ENCODE peak calls at places on chromosomes 13 and 19, in seven cellular contexts. H is colonic mucosa, E is body of pancreas, O is cardiac muscle cell, V is AG04450, G is left ventricle myocardium inferior, X is OCI-LY7. R is an unnamed sample.
A peak's percentile ranks its signal among the peaks of the same experiment; 100 is the strongest.

GRCh38 chr19:55493052-55493649 is 4.9 kb downstream of the SSC5D start:
- DNase-seq in X (no peak), E (no peak), V (no peak), O (peak; percentile 62), H (no peak), G (no peak), R (no peak)

GRCh38 chr13:74466015-74466414 is 331.8 kb upstream of the KLF12 start:
- DNase-seq in E (no peak), X (no peak), O (no peak), V (no peak), H (no peak), G (no peak), R (no peak)

GRCh38 chr13:50805805-50806204 is 37.7 kb downstream of the DLEU7 start:
- DNase-seq in X (peak; percentile 41), O (peak; percentile 34), H (no peak), E (no peak), V (no peak), G (no peak), R (no peak)

GRCh38 chr13:112619730-112620639 is 32.0 kb upstream of the TUBGCP3 start:
- DNase-seq in H (no peak), V (no peak), E (no peak), X (peak; percentile 9), O (peak; percentile 12), G (peak; percentile 38), R (no peak)

GRCh38 chr13:34161829-34162544 is 344.0 kb downstream of the RFC3 start:
- DNase-seq in H (no peak), O (peak; percentile 77), V (peak; percentile 43), E (no peak), G (no peak), X (no peak), R (peak; percentile 42)

GRCh38 chr19:18291590-18292459 is 10.4 kb upstream of the JUND start:
- DNase-seq in O (peak; percentile 93), G (peak; percentile 86), H (peak; percentile 88), E (peak; percentile 80), V (no peak), X (peak; percentile 81), R (peak; percentile 72)

GRCh38 chr13:99045396-99045795 is 67.5 kb upstream of the DOCK9 start:
- DNase-seq in O (no peak), G (no peak), H (no peak), V (no peak), E (no peak), X (no peak), R (no peak)

GRCh38 chr19:50311723-50312635 is 17.2 kb downstream of the KCNC3 start:
- DNase-seq in H (no peak), V (no peak), O (peak; percentile 38), X (no peak), E (no peak), G (no peak), R (no peak)

GRCh38 chr19:42472402-42473147 is 29.8 kb upstream of the CXCL17 start:
- DNase-seq in X (no peak), G (no peak), E (no peak), H (no peak), V (no peak), O (no peak), R (no peak)

GRCh38 chr13:32622827-32623226 is 36.6 kb downstream of the PDS5B start:
- DNase-seq in X (no peak), H (no peak), O (no peak), G (no peak), V (no peak), E (no peak), R (no peak)

GRCh38 chr13:97720881-97721280 is 232.6 kb upstream of the IPO5 start:
- DNase-seq in E (no peak), H (no peak), V (no peak), O (no peak), G (no peak), X (no peak), R (no peak)

GRCh38 chr13:37089495-37089894 is 16.0 kb downstream of the CSNK1A1L start:
- DNase-seq in G (no peak), X (no peak), O (no peak), E (no peak), V (no peak), H (no peak), R (no peak)

GRCh38 chr19:43316591-43317319 is 36.7 kb upstream of the CD177 start:
- DNase-seq in E (no peak), X (no peak), G (no peak), O (peak; percentile 15), V (no peak), H (peak; percentile 54), R (no peak)

GRCh38 chr19:4278460-4278901 is 585 bp upstream of the SHD start:
- DNase-seq in O (no peak), H (no peak), V (no peak), E (no peak), X (no peak), G (no peak), R (no peak)

GRCh38 chr19:34678421-34678820 is 943 bp downstream of the ZNF302 start:
- DNase-seq in G (no peak), V (no peak), O (no peak), E (no peak), H (no peak), X (no peak), R (no peak)

GRCh38 chr19:3121821-3122511 is 13.9 kb upstream of the GNA15 start:
- DNase-seq in G (no peak), O (no peak), X (no peak), H (no peak), E (no peak), V (no peak), R (no peak)

GRCh38 chr13:111383591-111384440 is 63.4 kb downstream of the TEX29 start:
- DNase-seq in H (no peak), E (no peak), G (no peak), V (no peak), X (no peak), O (no peak), R (no peak)

DNA sequence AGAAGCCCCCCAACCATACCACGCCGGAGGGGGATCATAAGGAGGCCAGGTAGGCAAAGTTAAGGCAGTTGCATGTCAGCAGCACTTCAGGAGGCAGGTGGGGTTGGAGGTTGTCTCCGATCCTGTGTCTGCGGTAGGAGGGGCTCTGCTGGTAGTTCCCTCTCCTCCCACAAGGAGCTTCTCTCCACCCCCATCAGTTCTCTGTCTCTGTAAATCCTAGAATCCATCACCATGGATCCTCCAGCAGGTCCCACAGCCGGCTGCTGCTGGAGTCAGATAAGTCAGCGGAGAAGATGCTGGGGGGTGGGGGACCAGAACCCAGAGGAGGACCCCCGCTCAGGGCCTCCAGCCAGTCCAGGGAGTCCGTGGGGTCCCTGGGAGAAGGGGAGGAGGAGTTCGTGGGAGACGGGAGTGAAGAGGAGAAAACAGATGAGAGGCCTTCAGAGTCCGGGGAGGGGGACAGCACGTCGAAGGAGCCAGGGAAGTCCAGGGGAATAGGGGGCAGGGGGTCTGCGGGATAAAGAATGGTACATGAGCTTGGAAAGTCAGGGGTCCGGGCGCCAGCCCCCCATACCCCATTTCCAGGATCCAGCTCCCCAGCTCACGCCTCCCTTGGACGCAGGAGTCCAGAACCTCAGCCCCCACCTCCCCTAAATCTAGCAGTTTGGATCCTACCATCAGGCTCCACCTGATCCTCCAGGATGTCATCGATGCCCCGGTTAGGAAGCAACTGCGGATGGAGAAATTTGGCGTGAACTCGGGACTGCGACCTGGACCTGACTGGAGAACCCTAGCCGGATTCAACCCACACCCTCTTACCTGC is 6.3 kb downstream of the MAMSTR start:
- DNase-seq in O (no peak), E (no peak), H (no peak), V (no peak), X (peak; percentile 30), G (no peak), R (peak; percentile 24)
- TF ChIP-seq CTCF in O (peak; percentile 38), E (no peak), H (no peak), V (peak; percentile 48), X (peak; percentile 36), G (peak; percentile 24), R (peak; percentile 59)

GRCh38 chr13:46612258-46612657 is 59.3 kb downstream of the LRCH1 start:
- DNase-seq in G (no peak), V (no peak), E (no peak), X (no peak), O (no peak), H (no peak), R (no peak)
- H3K27ac ChIP-seq in G (no peak overlapping the region), V (no peak overlapping the region), E (no peak overlapping the region), X (no peak overlapping the region), O (no peak overlapping the region), H (no peak overlapping the region), R (no peak overlapping the region)

GRCh38 chr13:79395881-79396280 is 10.2 kb downstream of the RBM26 start:
- DNase-seq in G (no peak), O (no peak), V (no peak), H (no peak), E (no peak), X (no peak), R (no peak)

GRCh38 chr13:79398169-79398568 is 7.9 kb downstream of the RBM26 start:
- DNase-seq in E (no peak), G (no peak), X (no peak), V (no peak), O (no peak), H (no peak), R (no peak)

GRCh38 chr13:79392882-79393563 is 13.0 kb downstream of the RBM26 start:
- DNase-seq in E (no peak), O (peak; percentile 50), H (no peak), X (no peak), V (no peak), G (no peak), R (peak; percentile 36)

GRCh38 chr13:79389031-79389430 is 17.0 kb downstream of the RBM26 start:
- DNase-seq in O (no peak), G (no peak), E (no peak), V (no peak), X (no peak), H (no peak), R (no peak)

DNA sequence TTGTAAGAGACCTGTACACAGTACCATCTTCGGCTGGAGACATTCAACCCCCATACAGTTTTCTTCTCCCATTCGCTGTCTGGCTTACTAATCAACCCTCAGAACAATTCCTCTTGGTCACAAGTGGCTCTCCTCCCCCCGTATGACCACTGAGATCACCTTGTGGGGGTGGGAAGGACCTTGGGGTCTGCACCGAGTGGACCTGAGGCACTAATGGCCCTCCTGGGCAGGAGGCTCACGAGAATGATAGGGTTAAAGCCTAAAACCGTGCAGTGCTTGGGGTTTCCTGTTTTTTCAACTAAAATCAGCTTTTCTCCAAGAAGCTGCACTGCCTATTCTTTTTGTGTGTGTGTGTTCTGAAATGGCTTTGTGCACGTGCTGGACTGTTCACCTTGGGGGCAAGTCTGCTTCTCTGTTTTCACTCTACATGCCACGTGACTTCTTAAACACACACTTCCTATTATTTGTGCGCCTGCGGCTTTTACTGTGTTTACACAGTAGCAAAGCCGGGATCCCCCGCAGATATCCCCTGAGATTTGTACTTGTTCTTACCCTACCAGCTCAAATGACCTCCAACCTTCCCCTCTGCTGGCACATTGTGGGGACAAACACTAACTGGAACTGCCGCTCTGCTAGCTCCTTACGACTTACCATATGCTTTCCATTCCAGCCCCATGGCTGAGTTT is 12.3 kb downstream of the RBM26 start:
- DNase-seq in X (peak; percentile 72), V (no peak), O (no peak), E (no peak), H (peak; percentile 33), G (no peak), R (peak; percentile 45)
- H3K4me3 ChIP-seq in X (peak overlapping the region; percentile 45), V (no peak overlapping the region), O (no peak overlapping the region), E (no peak overlapping the region), H (no peak overlapping the region), G (no peak overlapping the region), R (no peak overlapping the region)

DNA sequence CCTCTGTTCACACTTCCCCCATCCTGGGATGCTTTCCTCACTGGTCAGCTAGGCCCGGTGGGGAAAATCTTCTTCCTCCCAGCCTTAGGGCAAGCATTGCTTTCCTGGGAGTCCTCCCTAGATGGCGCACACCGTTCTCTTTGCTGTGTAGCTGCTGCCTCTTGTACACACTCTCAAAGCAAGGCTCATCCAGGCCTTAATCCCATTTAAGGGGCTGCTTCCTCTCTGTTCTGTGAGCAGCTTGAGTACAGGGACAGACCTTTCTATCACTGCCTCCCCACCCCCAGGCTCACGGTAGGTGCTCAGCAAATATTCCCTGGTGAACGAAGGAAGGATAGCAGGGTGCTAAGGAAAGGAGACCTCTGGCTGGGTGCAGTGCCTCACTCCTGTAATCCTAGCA is 11.0 kb downstream of the SLC7A10 start:
- DNase-seq in H (no peak), X (no peak), G (no peak), O (peak; percentile 63), E (no peak), V (no peak), R (peak; percentile 24)
- TF ChIP-seq CTCF in H (no peak), X (no peak), G (no peak), O (peak; percentile 62), E (no peak), V (peak; percentile 43), R (peak; percentile 70)

R was measured in brain microvascular endothelial cell.